ENCODE peak calls at places on chromosomes 5 and 9, in ten cellular contexts. A, I, Q, F, Z, D, J, P, B and K are unnamed samples.

GRCh38 chr9:21505425-21506179 is 23.5 kb upstream of the IFNE start:
- DNase-seq in A (no peak), I (no peak), Q (no peak), F (no peak), Z (no peak), D (no peak), J (no peak), P (no peak), B (peak), K (peak)

GRCh38 chr5:136042665-136043121 is 13.9 kb downstream of the TGFBI start:
- DNase-seq in A (no peak), I (peak), Q (no peak), F (peak), Z (no peak), D (no peak), J (no peak), P (no peak), B (no peak), K (no peak)

GRCh38 chr5:118506453-118506852 is 481.9 kb downstream of the DTWD2 start:
- DNase-seq in A (no peak), I (no peak), Q (no peak), F (no peak), Z (no peak), D (no peak), J (no peak), P (no peak), B (no peak), K (no peak)

GRCh38 chr5:73030995-73031394 is 75.2 kb downstream of the FCHO2 start:
- DNase-seq in A (peak), I (peak), Q (no peak), F (no peak), Z (no peak), D (peak), J (peak), P (no peak), B (peak), K (peak)

GRCh38 chr9:78234810-78235209 is 1.1 kb upstream of the CEP78 start:
- DNase-seq in A (peak), I (peak), Q (no peak), F (no peak), Z (no peak), D (peak), J (peak), P (no peak), B (peak), K (no peak)

GRCh38 chr9:130713286-130713975 is 19.9 kb downstream of the EXOSC2 start:
- DNase-seq in A (no peak), I (no peak), Q (no peak), F (no peak), Z (no peak), D (no peak), J (peak), P (no peak), B (peak), K (no peak)

GRCh38 chr5:74052441-74052840 is 426.4 kb downstream of the ARHGEF28 start:
- DNase-seq in A (peak), I (no peak), Q (no peak), F (no peak), Z (no peak), D (no peak), J (no peak), P (no peak), B (no peak), K (no peak)

GRCh38 chr5:83471405-83472212 is at the start of gene VCAN:
- DNase-seq in A (peak), I (peak), Q (no peak), F (peak), Z (peak), D (peak), J (peak), P (peak), B (peak), K (no peak)

GRCh38 chr5:107668933-107669542 is 1.7 kb downstream of the EFNA5 start:
- DNase-seq in A (peak), I (peak), Q (no peak), F (no peak), Z (no peak), D (peak), J (peak), P (no peak), B (peak), K (no peak)

GRCh38 chr9:86822006-86822405 is 125.3 kb downstream of the GAS1 start:
- DNase-seq in A (no peak), I (peak), Q (no peak), F (no peak), Z (no peak), D (no peak), J (no peak), P (no peak), B (no peak), K (no peak)

GRCh38 chr9:123678038-123678877 is 251.7 kb downstream of the DENND1A start:
- DNase-seq in A (no peak), I (peak), Q (no peak), F (no peak), Z (no peak), D (no peak), J (peak), P (no peak), B (no peak), K (no peak)

GRCh38 chr9:3751125-3751758 is 225.4 kb upstream of the RFX3 start:
- DNase-seq in A (no peak), I (peak), Q (no peak), F (no peak), Z (no peak), D (no peak), J (peak), P (no peak), B (peak), K (no peak)

GRCh38 chr5:179377421-179378115 is 32.3 kb upstream of the ADAMTS2 start:
- DNase-seq in A (no peak), I (no peak), Q (no peak), F (no peak), Z (peak), D (no peak), J (no peak), P (no peak), B (no peak), K (no peak)

GRCh38 chr5:56402273-56403223 is 169.4 kb upstream of the ANKRD55 start:
- DNase-seq in A (no peak), I (peak), Q (no peak), F (no peak), Z (no peak), D (no peak), J (no peak), P (no peak), B (no peak), K (no peak)

GRCh38 chr9:98805506-98806272 is 1.8 kb upstream of the GALNT12 start:
- DNase-seq in A (peak), I (peak), Q (peak), F (no peak), Z (no peak), D (no peak), J (peak), P (no peak), B (peak), K (peak)

GRCh38 chr5:168364151-168364661 is 72.8 kb downstream of the WWC1 start:
- DNase-seq in A (peak), I (peak), Q (no peak), F (no peak), Z (no peak), D (no peak), J (peak), P (no peak), B (peak), K (no peak)

GRCh38 chr9:90023861-90024260 is 419.0 kb downstream of the GADD45G start:
- DNase-seq in A (no peak), I (no peak), Q (no peak), F (no peak), Z (no peak), D (no peak), J (no peak), P (no peak), B (no peak), K (no peak)

GRCh38 chr5:14739538-14739937 is 75.0 kb downstream of the OTULIN start:
- DNase-seq in A (peak), I (peak), Q (no peak), F (no peak), Z (no peak), D (peak), J (peak), P (no peak), B (peak), K (no peak)

GRCh38 chr5:155605898-155606297 is 592.3 kb downstream of the KIF4B start:
- DNase-seq in A (no peak), I (no peak), Q (no peak), F (no peak), Z (no peak), D (no peak), J (no peak), P (no peak), B (no peak), K (no peak)

GRCh38 chr9:38205279-38205678 is 136.3 kb upstream of the SHB start:
- DNase-seq in A (no peak), I (peak), Q (no peak), F (no peak), Z (no peak), D (no peak), J (peak), P (no peak), B (no peak), K (no peak)

GRCh38 chr5:173282916-173283315 is 45.3 kb downstream of the STC2 start:
- DNase-seq in A (no peak), I (no peak), Q (no peak), F (no peak), Z (no peak), D (no peak), J (no peak), P (no peak), B (no peak), K (no peak)

GRCh38 chr9:126558051-126558665 is 55.6 kb upstream of the LMX1B start:
- DNase-seq in A (peak), I (peak), Q (peak), F (no peak), Z (peak), D (peak), J (peak), P (peak), B (peak), K (no peak)

GRCh38 chr5:137466888-137467287 is 32.2 kb downstream of the SPOCK1 start:
- DNase-seq in A (no peak), I (peak), Q (no peak), F (no peak), Z (no peak), D (no peak), J (peak), P (no peak), B (peak), K (no peak)

GRCh38 chr9:97565262-97565661 is 63.8 kb downstream of the TMOD1 start:
- DNase-seq in A (no peak), I (no peak), Q (no peak), F (no peak), Z (no peak), D (no peak), J (no peak), P (no peak), B (no peak), K (no peak)

GRCh38 chr9:111969622-111970021 is 73.0 kb downstream of the UGCG start:
- DNase-seq in A (no peak), I (no peak), Q (no peak), F (no peak), Z (no peak), D (no peak), J (no peak), P (no peak), B (no peak), K (no peak)

GRCh38 chr5:6900828-6901227 is 187.6 kb downstream of the TENT4A start:
- DNase-seq in A (no peak), I (no peak), Q (no peak), F (peak), Z (no peak), D (no peak), J (no peak), P (no peak), B (no peak), K (no peak)

GRCh38 chr9:133341369-133342082 is 5.5 kb upstream of the SURF6 start:
- DNase-seq in A (no peak), I (no peak), Q (no peak), F (no peak), Z (peak), D (no peak), J (no peak), P (no peak), B (no peak), K (no peak)

GRCh38 chr9:78510035-78510434 is 213.1 kb downstream of the PSAT1 start:
- DNase-seq in A (no peak), I (no peak), Q (no peak), F (no peak), Z (no peak), D (no peak), J (no peak), P (no peak), B (no peak), K (no peak)

GRCh38 chr5:1484416-1485319 is 39.1 kb downstream of the LPCAT1 start:
- DNase-seq in A (no peak), I (no peak), Q (no peak), F (no peak), Z (no peak), D (no peak), J (no peak), P (no peak), B (no peak), K (no peak)

GRCh38 chr9:35758475-35759050 is 4.5 kb upstream of the MSMP start:
- DNase-seq in A (no peak), I (peak), Q (no peak), F (no peak), Z (no peak), D (no peak), J (no peak), P (no peak), B (no peak), K (no peak)

GRCh38 chr5:111685969-111686368 is 71.0 kb downstream of the NREP start:
- DNase-seq in A (no peak), I (no peak), Q (no peak), F (no peak), Z (no peak), D (no peak), J (no peak), P (no peak), B (no peak), K (no peak)

GRCh38 chr5:169300468-169301385 is at the start of gene SLIT3:
- DNase-seq in A (peak), I (peak), Q (no peak), F (no peak), Z (peak), D (peak), J (peak), P (no peak), B (peak), K (peak)

GRCh38 chr5:154363411-154363810 is 82.4 kb upstream of the SAP30L start:
- DNase-seq in A (no peak), I (no peak), Q (no peak), F (no peak), Z (no peak), D (no peak), J (no peak), P (no peak), B (no peak), K (no peak)

GRCh38 chr9:136403538-136403914 is 3.6 kb upstream of the SNAPC4 start:
- DNase-seq in A (no peak), I (no peak), Q (no peak), F (no peak), Z (no peak), D (no peak), J (no peak), P (peak), B (no peak), K (no peak)

GRCh38 chr9:134592018-134592818 is 49.4 kb upstream of the COL5A1 start:
- DNase-seq in A (peak), I (peak), Q (no peak), F (no peak), Z (no peak), D (peak), J (peak), P (no peak), B (peak), K (no peak)

GRCh38 chr9:93304574-93305496 is 120.9 kb downstream of the WNK2 start:
- DNase-seq in A (peak), I (peak), Q (no peak), F (no peak), Z (peak), D (peak), J (peak), P (peak), B (peak), K (no peak)

GRCh38 chr5:146877178-146877681 is 1.3 kb downstream of the PPP2R2B start:
- DNase-seq in A (no peak), I (no peak), Q (no peak), F (no peak), Z (no peak), D (no peak), J (no peak), P (no peak), B (no peak), K (no peak)

GRCh38 chr5:20974423-20974822 is 986.4 kb upstream of the CDH18 start:
- DNase-seq in A (no peak), I (no peak), Q (no peak), F (no peak), Z (no peak), D (no peak), J (no peak), P (no peak), B (no peak), K (no peak)

GRCh38 chr5:113330533-113331200 is 104.1 kb downstream of the TSSK1B start:
- DNase-seq in A (peak), I (peak), Q (no peak), F (peak), Z (no peak), D (no peak), J (peak), P (no peak), B (peak), K (no peak)

GRCh38 chr5:87109749-87110148 is 157.9 kb upstream of the RASA1 start:
- DNase-seq in A (no peak), I (no peak), Q (no peak), F (no peak), Z (no peak), D (no peak), J (no peak), P (no peak), B (no peak), K (no peak)